ENCODE peak calls at places on chromosomes 11 and 22, in five cellular contexts. S, L, N, X and V are unnamed samples.

GRCh38 chr11:18936002-18936673 is 3.1 kb downstream of the MRGPRX1 start:
- DNase-seq in S (no peak), L (no peak), N (no peak), X (no peak), V (no peak)

GRCh38 chr22:33921576-33922181 is 1.4 kb upstream of the LARGE1 start:
- DNase-seq in S (peak), L (peak), N (no peak), X (peak), V (no peak)

GRCh38 chr22:29524440-29525191 is 28.9 kb downstream of the THOC5 start:
- DNase-seq in S (peak), L (peak), N (no peak), X (no peak), V (peak)

GRCh38 chr22:31210830-31211503 is 1.1 kb upstream of the LIMK2 start:
- DNase-seq in S (peak), L (no peak), N (no peak), X (no peak), V (no peak)

GRCh38 chr11:47241740-47242400 is 6.7 kb downstream of the ACP2 start:
- DNase-seq in S (peak), L (peak), N (no peak), X (peak), V (peak)

GRCh38 chr22:40512426-40513136 is 123.9 kb downstream of the MRTFA start:
- DNase-seq in S (peak), L (peak), N (peak), X (no peak), V (peak)

GRCh38 chr11:124747406-124748099 is 4.5 kb downstream of the VSIG2 start:
- DNase-seq in S (no peak), L (no peak), N (no peak), X (no peak), V (no peak)

GRCh38 chr11:11290354-11290753 is 62.7 kb downstream of the CSNK2A3 start:
- DNase-seq in S (no peak), L (no peak), N (no peak), X (no peak), V (no peak)

GRCh38 chr11:45791524-45791923 is 13.4 kb upstream of the SLC35C1 start:
- DNase-seq in S (no peak), L (no peak), N (no peak), X (no peak), V (no peak)

GRCh38 chr11:127789887-127790286 is 789.3 kb upstream of the KIRREL3 start:
- DNase-seq in S (no peak), L (peak), N (no peak), X (peak), V (no peak)

GRCh38 chr11:65584102-65584501 is 8.2 kb downstream of the EHBP1L1 start:
- DNase-seq in S (no peak), L (no peak), N (no peak), X (no peak), V (no peak)

GRCh38 chr11:20337526-20338154 is 25.9 kb upstream of the HTATIP2 start:
- DNase-seq in S (peak), L (peak), N (no peak), X (no peak), V (peak)

GRCh38 chr11:106770489-106771100 is 247.7 kb downstream of the GUCY1A2 start:
- DNase-seq in S (no peak), L (no peak), N (no peak), X (no peak), V (peak)

GRCh38 chr22:19291218-19291579 is 320 bp downstream of the CLTCL1 start:
- DNase-seq in S (peak), L (peak), N (no peak), X (no peak), V (no peak)

GRCh38 chr11:56750190-56750589 is 1.7 kb upstream of the OR9G4 start:
- DNase-seq in S (no peak), L (no peak), N (no peak), X (no peak), V (no peak)

GRCh38 chr22:39748877-39749276 is 144.7 kb downstream of the ENTHD1 start:
- DNase-seq in S (peak), L (peak), N (peak), X (no peak), V (peak)

GRCh38 chr22:29112680-29113079 is 39.8 kb downstream of the KREMEN1 start:
- DNase-seq in S (no peak), L (no peak), N (no peak), X (no peak), V (peak)

GRCh38 chr22:19419464-19420178 is 11.9 kb downstream of the HIRA start:
- DNase-seq in S (no peak), L (no peak), N (no peak), X (no peak), V (peak)

GRCh38 chr11:67293090-67293489 is 4.0 kb downstream of the ANKRD13D start:
- DNase-seq in S (peak), L (peak), N (no peak), X (no peak), V (peak)

GRCh38 chr22:41619979-41620645 is 731 bp downstream of the DESI1 start:
- DNase-seq in S (no peak), L (peak), N (no peak), X (peak), V (no peak)

GRCh38 chr11:132910016-132910760 is 622.1 kb downstream of the OPCML start:
- DNase-seq in S (no peak), L (no peak), N (no peak), X (no peak), V (no peak)

GRCh38 chr22:46067159-46068111 is 82.9 kb upstream of the PPARA start:
- DNase-seq in S (no peak), L (peak), N (no peak), X (peak), V (no peak)

GRCh38 chr11:12526789-12527188 is 147.4 kb upstream of the TEAD1 start:
- DNase-seq in S (peak), L (peak), N (peak), X (no peak), V (peak)

GRCh38 chr11:13721760-13722159 is 53.3 kb downstream of the FAR1 start:
- DNase-seq in S (no peak), L (peak), N (no peak), X (no peak), V (peak)

GRCh38 chr11:126824035-126824607 is 176.4 kb downstream of the KIRREL3 start:
- DNase-seq in S (no peak), L (no peak), N (no peak), X (no peak), V (no peak)